ENCODE peak calls at places on chromosome 9, in seven cellular contexts. K is sciatic nerve; O is RWPE1; M is cardiac muscle cell; E is HT1080; L is CD8-positive, alpha-beta T cell; S is GM23248. T is an unnamed sample.

GRCh38 chr9:129327552-129328283 is 149.7 kb upstream of the IER5L start:
- DNase-seq in K (no peak), S (no peak), E (no peak), O (no peak), M (no peak), L (no peak), T (no peak)

GRCh38 chr9:128694344-128694743 is 5.3 kb downstream of the SET start:
- DNase-seq in M (no peak), E (no peak), S (no peak), K (no peak), L (no peak), O (no peak), T (no peak)

GRCh38 chr9:35657327-35658143 is at the start of gene RMRP:
- DNase-seq in L (peak), S (peak), O (peak), K (peak), E (peak), M (peak), T (peak)

GRCh38 chr9:109904666-109905065 is 124.7 kb downstream of the PALM2AKAP2 start:
- DNase-seq in K (no peak), O (no peak), M (no peak), L (no peak), S (peak), E (no peak), T (no peak)

GRCh38 chr9:134621558-134622110 is 20.0 kb upstream of the COL5A1 start:
- DNase-seq in S (no peak), K (peak), E (no peak), L (no peak), M (no peak), O (no peak), T (no peak)

GRCh38 chr9:92954078-92954861 is 6.9 kb downstream of the FGD3 start:
- DNase-seq in S (peak), M (no peak), K (no peak), E (peak), L (peak), O (peak), T (no peak)

GRCh38 chr9:132750668-132751067 is 80.4 kb downstream of the GTF3C4 start:
- DNase-seq in K (no peak), S (no peak), L (no peak), M (no peak), O (no peak), E (no peak), T (no peak)

GRCh38 chr9:100668024-100668423 is 90.1 kb downstream of the CAVIN4 start:
- DNase-seq in L (no peak), E (no peak), M (no peak), S (no peak), O (no peak), K (no peak), T (no peak)

GRCh38 chr9:126668058-126668457 is 54.3 kb downstream of the LMX1B start:
- DNase-seq in S (no peak), M (no peak), O (no peak), E (peak), K (no peak), L (no peak), T (no peak)

GRCh38 chr9:14366071-14366470 is 52.1 kb upstream of the NFIB start:
- DNase-seq in O (no peak), S (peak), L (no peak), K (peak), E (peak), M (no peak), T (no peak)

GRCh38 chr9:14097215-14097614 is 216.7 kb downstream of the NFIB start:
- DNase-seq in E (no peak), K (no peak), S (peak), M (peak), L (no peak), O (no peak), T (no peak)

GRCh38 chr9:15295761-15296405 is 11.1 kb downstream of the TTC39B start:
- DNase-seq in K (no peak), O (peak), S (peak), E (peak), M (no peak), L (no peak), T (no peak)

GRCh38 chr9:18229992-18230676 is 243.8 kb upstream of the ADAMTSL1 start:
- DNase-seq in K (no peak), L (no peak), O (no peak), S (no peak), M (no peak), E (no peak), T (no peak)

GRCh38 chr9:70052768-70053167 is 9.1 kb downstream of the MAMDC2 start:
- DNase-seq in L (no peak), S (no peak), O (no peak), M (no peak), E (no peak), K (no peak), T (no peak)

GRCh38 chr9:86836797-86837196 is 110.5 kb downstream of the GAS1 start:
- DNase-seq in O (no peak), L (no peak), M (peak), E (no peak), S (no peak), K (no peak), T (no peak)

GRCh38 chr9:75150512-75150911 is 62.2 kb downstream of the OSTF1 start:
- DNase-seq in E (no peak), L (no peak), K (no peak), O (no peak), M (no peak), S (no peak), T (no peak)

GRCh38 chr9:33524431-33524947 is 438 bp downstream of the ANKRD18B start:
- DNase-seq in E (no peak), O (no peak), S (peak), L (no peak), M (peak), K (no peak), T (no peak)

GRCh38 chr9:15834541-15834940 is 281.7 kb downstream of the CCDC171 start:
- DNase-seq in M (peak), L (no peak), O (no peak), K (no peak), S (no peak), E (no peak), T (no peak)

GRCh38 chr9:2055203-2055658 is 40.1 kb downstream of the SMARCA2 start:
- DNase-seq in K (no peak), L (no peak), S (peak), M (no peak), E (peak), O (no peak), T (no peak)

GRCh38 chr9:91783411-91783810 is 166.6 kb downstream of the ROR2 start:
- DNase-seq in E (no peak), K (no peak), S (no peak), L (no peak), O (no peak), M (no peak), T (no peak)

GRCh38 chr9:120877276-120878034 is 467 bp upstream of the PHF19 start:
- DNase-seq in M (peak), K (peak), S (peak), O (peak), L (peak), E (peak), T (peak)

GRCh38 chr9:129392093-129392541 is 214.1 kb upstream of the IER5L start:
- DNase-seq in O (no peak), E (no peak), K (peak), L (no peak), M (peak), S (no peak), T (no peak)

GRCh38 chr9:81826541-81826906 is 101.7 kb upstream of the SPATA31D4 start:
- DNase-seq in K (peak), S (no peak), L (no peak), E (no peak), M (no peak), O (no peak), T (no peak)

GRCh38 chr9:136526625-136527066 is 19.2 kb downstream of the NOTCH1 start:
- DNase-seq in K (no peak), M (no peak), S (no peak), O (no peak), L (no peak), E (no peak), T (no peak)

GRCh38 chr9:16828335-16829281 is 41.9 kb downstream of the BNC2 start:
- DNase-seq in M (peak), L (no peak), O (no peak), S (peak), E (peak), K (no peak), T (no peak)

T was measured in GM12891.